ENCODE peak calls at places on chromosomes 13 and 19, in five cellular contexts. B is HEK293T, Z is H1, N is HepG2, J is NT2/D1. Y is an unnamed sample.

GRCh38 chr19:40613669-40614594 is 12.8 kb downstream of the LTBP4 start:
- DNase-seq in J (peak), Z (no peak), N (no peak), B (peak), Y (peak)

GRCh38 chr19:54282706-54283105 is 1.8 kb upstream of the LILRB2 start:
- DNase-seq in B (no peak), N (no peak), Z (no peak), J (no peak), Y (no peak)

GRCh38 chr19:8245869-8246835 is 37.0 kb downstream of the CERS4 start:
- DNase-seq in N (peak), Z (no peak), B (no peak), J (no peak), Y (no peak)

GRCh38 chr19:7119582-7119981 is 50.1 kb downstream of the ZNF557 start:
- DNase-seq in Z (no peak), B (no peak), N (no peak), J (no peak), Y (no peak)

GRCh38 chr13:106532111-106532929 is 3.1 kb downstream of the EFNB2 start:
- DNase-seq in N (no peak), Z (no peak), B (no peak), J (no peak), Y (no peak)

GRCh38 chr13:48562296-48563066 is 29.6 kb upstream of the RCBTB2 start:
- DNase-seq in J (no peak), Z (no peak), N (no peak), B (no peak), Y (peak)

GRCh38 chr13:48505597-48506091 is 27.2 kb downstream of the RCBTB2 start:
- DNase-seq in J (no peak), N (no peak), B (no peak), Z (no peak), Y (peak)

GRCh38 chr19:29267701-29268100 is 54.8 kb upstream of the UQCRFS1 start:
- DNase-seq in J (no peak), B (no peak), N (no peak), Z (no peak), Y (no peak)

GRCh38 chr13:91747164-91747563 is 348.7 kb downstream of the GPC5 start:
- DNase-seq in N (peak), Z (no peak), B (no peak), J (no peak), Y (no peak)

GRCh38 chr19:29625316-29625715 is 19.2 kb downstream of the POP4 start:
- DNase-seq in J (no peak), Z (no peak), N (no peak), B (no peak), Y (no peak)

GRCh38 chr13:49343255-49343654 is 95.5 kb downstream of the CDADC1 start:
- DNase-seq in J (no peak), Z (no peak), N (no peak), B (no peak), Y (no peak)

GRCh38 chr19:994516-994915 is 5.7 kb upstream of the GRIN3B start:
- DNase-seq in Z (no peak), B (no peak), J (no peak), N (no peak), Y (no peak)

GRCh38 chr13:94559201-94559795 is 36.7 kb downstream of the TGDS start:
- DNase-seq in Z (no peak), J (no peak), B (no peak), N (no peak), Y (no peak)

GRCh38 chr13:113783482-113783881 is 24.5 kb downstream of the TMEM255B start:
- DNase-seq in N (no peak), Z (no peak), B (no peak), J (no peak), Y (no peak)

GRCh38 chr19:11673608-11674041 is 65.1 kb downstream of the ZNF823 start:
- DNase-seq in J (peak), Z (peak), B (peak), N (peak), Y (no peak)

GRCh38 chr13:106276876-106277275 is 258.6 kb downstream of the EFNB2 start:
- DNase-seq in Z (no peak), B (no peak), N (no peak), J (no peak), Y (no peak)

GRCh38 chr13:75365724-75366173 is 116.2 kb downstream of the TBC1D4 start:
- DNase-seq in J (no peak), Z (no peak), B (no peak), N (no peak), Y (peak)

GRCh38 chr19:30692517-30692870 is 320.3 kb downstream of the ZNF536 start:
- DNase-seq in N (no peak), B (no peak), J (no peak), Z (no peak), Y (no peak)

GRCh38 chr19:5718579-5719273 is 1.2 kb downstream of the LONP1 start:
- DNase-seq in B (no peak), Z (no peak), N (peak), J (no peak), Y (peak)

DNA sequence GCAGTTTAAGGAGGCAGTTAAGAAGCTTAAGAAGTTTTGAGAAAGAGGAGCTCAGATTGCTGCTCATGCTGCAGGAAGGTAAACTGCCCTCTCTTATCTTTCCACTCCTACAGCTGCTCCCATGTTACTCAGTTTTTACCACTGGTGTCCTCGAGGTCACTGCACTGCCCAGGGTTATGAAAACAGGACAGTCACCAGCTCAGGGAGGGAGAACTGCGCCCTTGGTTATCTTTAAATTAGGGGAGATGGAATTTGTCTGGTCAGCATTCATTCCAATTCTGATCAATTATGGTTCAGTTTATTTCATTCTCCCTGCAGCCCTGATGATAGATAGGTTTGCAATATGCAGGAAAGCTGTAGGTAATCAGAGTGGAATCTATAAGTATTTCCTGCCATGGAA is 10.8 kb upstream of the SLC46A3 start:
- DNase-seq in N (no peak), J (no peak), B (no peak), Z (no peak), Y (no peak)
- TF ChIP-seq SUZ12 in N (no peak), J (no peak), B (no peak), Z (no peak), Y (no peak)

GRCh38 chr13:30153871-30154426 is 153.4 kb downstream of the KATNAL1 start:
- DNase-seq in N (no peak), Z (no peak), B (no peak), J (no peak), Y (no peak)
- TF ChIP-seq SUZ12 in N (no peak), Z (no peak), B (no peak), J (no peak), Y (no peak)

GRCh38 chr19:18113827-18114226 is 16.2 kb downstream of the MAST3 start:
- DNase-seq in B (no peak), Z (no peak), N (no peak), J (no peak), Y (no peak)
- TF ChIP-seq SUZ12 in B (no peak), Z (no peak), N (no peak), J (no peak), Y (no peak)

GRCh38 chr13:79680485-79680884 is 199.5 kb downstream of the NDFIP2 start:
- DNase-seq in J (no peak), B (no peak), N (no peak), Z (no peak), Y (no peak)

GRCh38 chr13:79678100-79678499 is 197.1 kb downstream of the NDFIP2 start:
- DNase-seq in N (peak), B (no peak), Z (no peak), J (no peak), Y (no peak)

GRCh38 chr13:79679334-79679733 is 198.4 kb downstream of the NDFIP2 start:
- DNase-seq in Z (peak), N (peak), J (peak), B (peak), Y (no peak)

GRCh38 chr13:79682164-79682563 is 201.2 kb downstream of the NDFIP2 start:
- DNase-seq in Z (no peak), B (no peak), J (no peak), N (no peak), Y (no peak)

DNA sequence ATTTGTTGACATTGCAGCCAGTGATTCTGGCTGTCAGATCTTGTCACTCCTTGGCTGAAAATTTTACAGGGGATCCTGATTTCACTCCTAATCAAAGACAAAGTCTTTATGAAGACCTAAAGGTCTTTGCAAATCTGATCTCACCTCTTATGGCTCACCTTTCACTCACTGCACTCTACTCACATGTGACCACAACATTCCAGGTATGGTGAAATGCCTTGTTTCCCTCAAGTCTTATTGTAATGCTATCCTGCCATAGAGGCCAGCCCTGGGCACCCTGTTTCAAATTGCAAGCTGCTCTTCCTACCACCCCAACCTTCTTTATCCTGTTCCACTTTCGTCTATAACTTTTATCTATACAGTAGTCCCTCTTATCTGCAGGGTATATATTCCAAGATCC is 200.1 kb downstream of the NDFIP2 start:
- DNase-seq in Z (no peak), N (no peak), B (no peak), J (no peak), Y (no peak)
- TF ChIP-seq SUZ12 in Z (no peak), N (no peak), B (no peak), J (no peak), Y (no peak)

GRCh38 chr13:30572859-30573275 is 44.9 kb upstream of the USPL1 start:
- DNase-seq in Z (no peak), N (peak), J (no peak), B (no peak), Y (peak)

GRCh38 chr13:30580852-30581502 is 36.7 kb upstream of the USPL1 start:
- DNase-seq in J (no peak), B (no peak), Z (no peak), N (no peak), Y (no peak)

GRCh38 chr13:30576528-30576927 is 41.2 kb upstream of the USPL1 start:
- DNase-seq in Z (no peak), N (peak), J (no peak), B (no peak), Y (no peak)

GRCh38 chr13:30581582-30581981 is 36.1 kb upstream of the USPL1 start:
- DNase-seq in N (peak), J (no peak), B (no peak), Z (no peak), Y (no peak)

GRCh38 chr13:30577381-30577780 is 40.3 kb upstream of the USPL1 start:
- DNase-seq in N (peak), Z (no peak), J (no peak), B (no peak), Y (peak)
- TF ChIP-seq SUZ12 in N (no peak), Z (no peak), J (no peak), B (no peak), Y (no peak)

Y was measured in GM12878.